ENCODE peak calls at places on chromosomes 11 and 22, in eight cellular contexts. N is A549, L is GM12891, T is NAMALWA, I is HFFc6, Z is glutamatergic neuron, W is hypothalamus, S is transverse colon. B is an unnamed sample.

GRCh38 chr11:9516113-9516512 is 55.3 kb downstream of the ZNF143 start:
- DNase-seq in N (no peak), I (no peak), Z (no peak), S (no peak), W (no peak), L (no peak), T (no peak), B (no peak)

GRCh38 chr11:132445966-132446365 is 1075.6 kb downstream of the NTM start:
- DNase-seq in W (no peak), I (no peak), N (no peak), T (no peak), Z (no peak), L (no peak), S (no peak), B (no peak)

GRCh38 chr11:123560001-123560400 is 94.4 kb downstream of the SCN3B start:
- DNase-seq in W (peak), I (peak), S (no peak), L (no peak), T (no peak), Z (peak), N (no peak), B (no peak)

GRCh38 chr22:30945653-30946052 is 22.9 kb downstream of the MORC2 start:
- DNase-seq in L (no peak), T (no peak), I (no peak), N (no peak), Z (no peak), S (no peak), W (no peak), B (no peak)

GRCh38 chr11:124676386-124676785 is 2.7 kb downstream of the SPA17 start:
- DNase-seq in W (no peak), T (no peak), S (peak), N (no peak), L (no peak), I (peak), Z (no peak), B (no peak)

GRCh38 chr11:33747969-33748368 is 11.7 kb upstream of the CD59 start:
- DNase-seq in T (no peak), L (no peak), N (no peak), S (no peak), I (peak), Z (no peak), W (no peak), B (no peak)

GRCh38 chr22:44091021-44091721 is 67.1 kb downstream of the PARVB start:
- DNase-seq in L (no peak), T (peak), Z (no peak), N (peak), S (no peak), W (no peak), I (no peak), B (peak)

GRCh38 chr11:4607111-4607510 is 920 bp downstream of the TRIM68 start:
- DNase-seq in I (no peak), W (no peak), T (peak), N (no peak), S (no peak), L (no peak), Z (no peak), B (no peak)